ENCODE peak calls at places on chromosomes 13 and 19, in seven cellular contexts. One of them, this sample, is unnamed.

GRCh38 chr19:28394705-28395104 is 818.2 kb downstream of the UQCRFS1 start:
- DNase-seq in A549: no peak
- DNase-seq in endodermal cell: no peak
- DNase-seq in transverse colon: no peak
- DNase-seq in GM12878: no peak
- DNase-seq in BE2C: no peak
- DNase-seq in NB4: no peak
- DNase-seq in this sample: no peak

GRCh38 chr19:10871711-10872550 is 578 bp downstream of the CARM1 start:
- DNase-seq in endodermal cell: peak
- DNase-seq in NB4: peak
- DNase-seq in BE2C: peak
- DNase-seq in A549: no peak
- DNase-seq in GM12878: no peak
- DNase-seq in transverse colon: peak
- DNase-seq in this sample: no peak

GRCh38 chr13:43116242-43116641 is 92.9 kb downstream of the DNAJC15 start:
- DNase-seq in GM12878: no peak
- DNase-seq in NB4: no peak
- DNase-seq in endodermal cell: no peak
- DNase-seq in A549: peak
- DNase-seq in BE2C: no peak
- DNase-seq in transverse colon: no peak
- DNase-seq in this sample: no peak

GRCh38 chr13:113053801-113054604 is 51.6 kb upstream of the F7 start:
- DNase-seq in GM12878: no peak
- DNase-seq in A549: no peak
- DNase-seq in transverse colon: no peak
- DNase-seq in BE2C: no peak
- DNase-seq in endodermal cell: no peak
- DNase-seq in NB4: no peak
- DNase-seq in this sample: no peak

GRCh38 chr19:12840091-12841079 is 2.1 kb downstream of the MAST1 start:
- DNase-seq in endodermal cell: peak
- DNase-seq in GM12878: no peak
- DNase-seq in NB4: peak
- DNase-seq in transverse colon: peak
- DNase-seq in A549: peak
- DNase-seq in BE2C: peak
- DNase-seq in this sample: peak

GRCh38 chr13:95403349-95404140 is 102.3 kb upstream of the ABCC4 start:
- DNase-seq in endodermal cell: peak
- DNase-seq in GM12878: no peak
- DNase-seq in NB4: no peak
- DNase-seq in transverse colon: no peak
- DNase-seq in A549: no peak
- DNase-seq in BE2C: no peak
- DNase-seq in this sample: no peak

GRCh38 chr13:34545461-34545860 is 396.6 kb upstream of the NBEA start:
- DNase-seq in BE2C: no peak
- DNase-seq in NB4: no peak
- DNase-seq in transverse colon: no peak
- DNase-seq in GM12878: no peak
- DNase-seq in endodermal cell: no peak
- DNase-seq in A549: no peak
- DNase-seq in this sample: no peak

GRCh38 chr13:24073657-24074056 is 86.9 kb upstream of the SPATA13 start:
- DNase-seq in transverse colon: no peak
- DNase-seq in GM12878: no peak
- DNase-seq in BE2C: no peak
- DNase-seq in endodermal cell: no peak
- DNase-seq in A549: no peak
- DNase-seq in NB4: no peak
- DNase-seq in this sample: no peak

GRCh38 chr13:33252103-33252502 is 33.5 kb downstream of the STARD13 start:
- DNase-seq in transverse colon: no peak
- DNase-seq in endodermal cell: no peak
- DNase-seq in NB4: no peak
- DNase-seq in GM12878: no peak
- DNase-seq in A549: no peak
- DNase-seq in BE2C: no peak
- DNase-seq in this sample: no peak

GRCh38 chr13:29369060-29369743 is 226.3 kb downstream of the SLC7A1 start:
- DNase-seq in A549: peak
- DNase-seq in transverse colon: no peak
- DNase-seq in NB4: peak
- DNase-seq in BE2C: peak
- DNase-seq in GM12878: peak
- DNase-seq in endodermal cell: peak
- DNase-seq in this sample: peak

GRCh38 chr13:24042710-24043440 is 117.6 kb upstream of the SPATA13 start:
- DNase-seq in A549: no peak
- DNase-seq in endodermal cell: no peak
- DNase-seq in NB4: peak
- DNase-seq in BE2C: no peak
- DNase-seq in GM12878: no peak
- DNase-seq in transverse colon: no peak
- DNase-seq in this sample: peak

GRCh38 chr19:374886-375235 is 30.3 kb upstream of the MIER2 start:
- DNase-seq in endodermal cell: peak
- DNase-seq in A549: no peak
- DNase-seq in NB4: no peak
- DNase-seq in GM12878: no peak
- DNase-seq in BE2C: no peak
- DNase-seq in transverse colon: no peak
- DNase-seq in this sample: no peak

GRCh38 chr13:108270442-108270841 is 924 bp downstream of the TNFSF13B start:
- DNase-seq in endodermal cell: no peak
- DNase-seq in transverse colon: no peak
- DNase-seq in A549: no peak
- DNase-seq in NB4: peak
- DNase-seq in GM12878: no peak
- DNase-seq in BE2C: no peak
- DNase-seq in this sample: peak

GRCh38 chr13:90702050-90702449 is 645.4 kb upstream of the MIR17HG start:
- DNase-seq in endodermal cell: no peak
- DNase-seq in BE2C: no peak
- DNase-seq in NB4: no peak
- DNase-seq in GM12878: no peak
- DNase-seq in A549: no peak
- DNase-seq in transverse colon: no peak
- DNase-seq in this sample: no peak

GRCh38 chr13:33167521-33167920 is 118.0 kb downstream of the STARD13 start:
- DNase-seq in NB4: no peak
- DNase-seq in BE2C: no peak
- DNase-seq in transverse colon: no peak
- DNase-seq in GM12878: no peak
- DNase-seq in endodermal cell: no peak
- DNase-seq in A549: no peak
- DNase-seq in this sample: no peak

GRCh38 chr13:113151745-113152707 is 6.4 kb upstream of the PROZ start:
- DNase-seq in BE2C: no peak
- DNase-seq in transverse colon: no peak
- DNase-seq in NB4: no peak
- DNase-seq in A549: no peak
- DNase-seq in GM12878: no peak
- DNase-seq in endodermal cell: peak
- DNase-seq in this sample: peak

GRCh38 chr19:35712910-35713845 is 4.6 kb upstream of the KMT2B start:
- DNase-seq in NB4: no peak
- DNase-seq in transverse colon: peak
- DNase-seq in BE2C: no peak
- DNase-seq in A549: no peak
- DNase-seq in endodermal cell: no peak
- DNase-seq in GM12878: peak
- DNase-seq in this sample: no peak

GRCh38 chr13:39415403-39415802 is 187.6 kb downstream of the LHFPL6 start:
- DNase-seq in endodermal cell: peak
- DNase-seq in NB4: peak
- DNase-seq in A549: peak
- DNase-seq in transverse colon: no peak
- DNase-seq in BE2C: peak
- DNase-seq in GM12878: no peak
- DNase-seq in this sample: peak

GRCh38 chr13:59960683-59961082 is 203.0 kb downstream of the DIAPH3 start:
- DNase-seq in endodermal cell: no peak
- DNase-seq in A549: no peak
- DNase-seq in transverse colon: no peak
- DNase-seq in GM12878: no peak
- DNase-seq in NB4: no peak
- DNase-seq in BE2C: no peak
- DNase-seq in this sample: no peak

GRCh38 chr13:98976941-98977340 is 923 bp downstream of the DOCK9 start:
- DNase-seq in GM12878: no peak
- DNase-seq in transverse colon: no peak
- DNase-seq in BE2C: no peak
- DNase-seq in A549: no peak
- DNase-seq in NB4: no peak
- DNase-seq in endodermal cell: no peak
- DNase-seq in this sample: peak

DNA sequence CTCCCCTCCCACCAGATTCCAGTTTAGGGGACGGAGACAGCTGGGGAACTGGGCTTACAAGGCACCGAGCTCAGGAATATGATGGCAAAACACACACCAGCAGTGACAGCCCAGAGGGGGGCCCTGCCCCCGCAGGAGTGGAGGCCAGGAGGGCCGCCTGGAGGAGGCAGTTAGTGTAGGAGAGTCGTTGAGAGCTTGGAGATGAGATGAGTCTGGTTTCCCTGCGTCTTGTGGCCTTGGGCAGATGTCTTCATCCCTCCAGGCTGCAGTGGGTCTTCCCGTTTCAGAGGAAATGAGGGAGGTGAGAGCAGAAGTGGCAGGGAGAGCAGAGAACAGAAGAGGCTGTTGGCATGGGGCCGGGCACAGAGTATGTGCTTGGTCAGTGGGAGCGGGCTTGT is 4.9 kb downstream of the CELF5 start:
- DNase-seq in NB4: no peak
- DNase-seq in endodermal cell: no peak
- DNase-seq in GM12878: no peak
- DNase-seq in A549: no peak
- DNase-seq in BE2C: no peak
- DNase-seq in transverse colon: no peak
- DNase-seq in this sample: no peak
- TF ChIP-seq CTCF in NB4: no peak
- TF ChIP-seq CTCF in endodermal cell: no peak
- TF ChIP-seq CTCF in GM12878: no peak
- TF ChIP-seq CTCF in A549: no peak
- TF ChIP-seq CTCF in BE2C: no peak
- TF ChIP-seq CTCF in transverse colon: no peak
- TF ChIP-seq CTCF in this sample: no peak

GRCh38 chr19:42021185-42021584 is 27.2 kb upstream of the ATP1A3 start:
- DNase-seq in NB4: no peak
- DNase-seq in A549: no peak
- DNase-seq in BE2C: no peak
- DNase-seq in endodermal cell: no peak
- DNase-seq in GM12878: no peak
- DNase-seq in transverse colon: no peak
- DNase-seq in this sample: no peak

GRCh38 chr19:42022616-42023015 is 28.6 kb upstream of the ATP1A3 start:
- DNase-seq in endodermal cell: no peak
- DNase-seq in NB4: no peak
- DNase-seq in transverse colon: no peak
- DNase-seq in BE2C: no peak
- DNase-seq in GM12878: no peak
- DNase-seq in A549: no peak
- DNase-seq in this sample: no peak

GRCh38 chr19:42017040-42017439 is 23.0 kb upstream of the ATP1A3 start:
- DNase-seq in A549: no peak
- DNase-seq in BE2C: no peak
- DNase-seq in GM12878: no peak
- DNase-seq in endodermal cell: no peak
- DNase-seq in transverse colon: no peak
- DNase-seq in NB4: no peak
- DNase-seq in this sample: no peak

GRCh38 chr19:42023121-42023942 is 29.3 kb upstream of the ATP1A3 start:
- DNase-seq in BE2C: peak
- DNase-seq in transverse colon: peak
- DNase-seq in endodermal cell: peak
- DNase-seq in A549: peak
- DNase-seq in GM12878: no peak
- DNase-seq in NB4: peak
- DNase-seq in this sample: peak

GRCh38 chr19:42018503-42019193 is 24.6 kb upstream of the ATP1A3 start:
- DNase-seq in NB4: peak
- DNase-seq in BE2C: no peak
- DNase-seq in transverse colon: no peak
- DNase-seq in endodermal cell: no peak
- DNase-seq in GM12878: no peak
- DNase-seq in A549: no peak
- DNase-seq in this sample: no peak
- H3K4me3 ChIP-seq in NB4: no peak
- H3K4me3 ChIP-seq in BE2C: no peak
- H3K4me3 ChIP-seq in transverse colon: no peak
- H3K4me3 ChIP-seq in endodermal cell: no peak
- H3K4me3 ChIP-seq in GM12878: no peak
- H3K4me3 ChIP-seq in A549: no peak
- H3K4me3 ChIP-seq in this sample: no peak

DNA sequence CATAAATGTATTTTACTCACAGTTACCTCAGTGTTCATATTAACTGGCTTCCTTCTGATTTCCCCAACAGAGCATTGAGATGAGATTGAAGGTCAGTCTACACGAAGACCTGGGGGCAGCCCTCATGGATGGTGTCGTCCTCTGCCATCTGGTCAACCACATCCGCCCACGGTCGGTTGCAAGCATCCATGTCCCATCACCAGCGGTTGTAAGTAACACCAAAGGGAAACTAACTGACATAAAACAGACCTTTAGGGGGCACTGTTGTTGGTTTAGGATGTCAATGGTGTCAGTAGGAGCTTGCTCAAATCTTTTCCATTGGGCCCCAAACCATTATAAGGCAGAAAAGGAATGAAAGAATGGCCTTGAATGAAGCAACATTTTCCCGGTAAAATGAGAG is 68.2 kb downstream of the ESD start:
- DNase-seq in NB4: peak
- DNase-seq in endodermal cell: peak
- DNase-seq in transverse colon: no peak
- DNase-seq in GM12878: no peak
- DNase-seq in A549: peak
- DNase-seq in BE2C: peak
- DNase-seq in this sample: no peak
- TF ChIP-seq CTCF in NB4: peak
- TF ChIP-seq CTCF in endodermal cell: peak
- TF ChIP-seq CTCF in transverse colon: no peak
- TF ChIP-seq CTCF in GM12878: peak
- TF ChIP-seq CTCF in A549: no peak
- TF ChIP-seq CTCF in BE2C: peak
- TF ChIP-seq CTCF in this sample: peak

DNA sequence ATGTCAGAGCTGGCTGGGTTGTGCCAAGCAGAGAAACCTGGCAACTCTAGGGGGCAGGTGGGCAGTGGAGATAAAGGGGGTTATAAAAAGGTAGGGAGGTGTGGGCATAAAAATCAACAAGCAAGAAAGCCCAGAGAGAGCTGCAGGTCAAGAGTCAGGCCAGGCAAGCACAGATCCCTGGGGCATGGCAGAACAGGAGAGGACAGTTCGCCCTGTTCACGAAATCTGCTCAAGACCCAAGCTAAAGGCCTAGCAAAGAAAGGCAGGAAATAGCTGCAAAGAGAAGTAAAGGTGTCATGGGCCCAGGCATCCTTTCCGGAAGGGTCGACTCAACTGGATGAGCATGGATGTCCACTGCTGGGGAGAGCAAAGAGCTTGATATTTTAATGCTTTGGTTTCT is 3.4 kb downstream of the MBNL2 start:
- DNase-seq in BE2C: no peak
- DNase-seq in endodermal cell: no peak
- DNase-seq in NB4: no peak
- DNase-seq in transverse colon: no peak
- DNase-seq in A549: no peak
- DNase-seq in GM12878: no peak
- DNase-seq in this sample: no peak
- H3K4me3 ChIP-seq in BE2C: peak
- H3K4me3 ChIP-seq in endodermal cell: no peak
- H3K4me3 ChIP-seq in NB4: no peak
- H3K4me3 ChIP-seq in transverse colon: peak
- H3K4me3 ChIP-seq in A549: peak
- H3K4me3 ChIP-seq in GM12878: peak
- H3K4me3 ChIP-seq in this sample: peak

This sample was measured in fibroblast of villous mesenchyme.